ENCODE peak calls at places on chromosomes 5 and 9, in four cellular contexts. One of them, this sample, is unnamed.

GRCh38 chr9:137798142-137798541 is 79.4 kb upstream of the CACNA1B start:
- DNase-seq in NCI-H2081: no peak
- DNase-seq in neural progenitor cell: no peak
- DNase-seq in AG09319: no peak
- DNase-seq in this sample: no peak

GRCh38 chr5:58680503-58680902 is 97.6 kb downstream of the RAB3C start:
- DNase-seq in NCI-H2081: no peak
- DNase-seq in neural progenitor cell: no peak
- DNase-seq in AG09319: no peak
- DNase-seq in this sample: no peak

GRCh38 chr5:24621809-24622208 is 23.0 kb downstream of the CDH10 start:
- DNase-seq in NCI-H2081: peak; percentile 43
- DNase-seq in neural progenitor cell: no peak
- DNase-seq in AG09319: no peak
- DNase-seq in this sample: no peak

GRCh38 chr5:174721522-174722432 is 2.6 kb upstream of the MSX2 start:
- DNase-seq in NCI-H2081: no peak
- DNase-seq in neural progenitor cell: no peak
- DNase-seq in AG09319: no peak
- DNase-seq in this sample: no peak

GRCh38 chr9:124779368-124780059 is 2.6 kb downstream of the OLFML2A start:
- DNase-seq in NCI-H2081: no peak
- DNase-seq in neural progenitor cell: peak; percentile 69
- DNase-seq in AG09319: peak; percentile 85
- DNase-seq in this sample: no peak

GRCh38 chr5:16776611-16777251 is 159.4 kb downstream of the MYO10 start:
- DNase-seq in NCI-H2081: peak; percentile 61
- DNase-seq in neural progenitor cell: peak; percentile 60
- DNase-seq in AG09319: no peak
- DNase-seq in this sample: no peak

GRCh38 chr9:123562844-123563346 is 206.9 kb downstream of the CRB2 start:
- DNase-seq in NCI-H2081: no peak
- DNase-seq in neural progenitor cell: no peak
- DNase-seq in AG09319: peak; percentile 54
- DNase-seq in this sample: peak; percentile 11

GRCh38 chr5:170357853-170358497 is 31.2 kb downstream of the KCNMB1 start:
- DNase-seq in NCI-H2081: no peak
- DNase-seq in neural progenitor cell: no peak
- DNase-seq in AG09319: no peak
- DNase-seq in this sample: no peak

GRCh38 chr9:131116281-131117101 is 8.9 kb upstream of the NUP214 start:
- DNase-seq in NCI-H2081: peak; percentile 46
- DNase-seq in neural progenitor cell: no peak
- DNase-seq in AG09319: no peak
- DNase-seq in this sample: no peak

GRCh38 chr9:116390306-116391228 is 237.0 kb downstream of the PAPPA start:
- DNase-seq in NCI-H2081: no peak
- DNase-seq in neural progenitor cell: no peak
- DNase-seq in AG09319: no peak
- DNase-seq in this sample: no peak

GRCh38 chr5:81428866-81429265 is 34.9 kb upstream of the ACOT12 start:
- DNase-seq in NCI-H2081: no peak
- DNase-seq in neural progenitor cell: no peak
- DNase-seq in AG09319: no peak
- DNase-seq in this sample: no peak

GRCh38 chr9:77019810-77020437 is 469 bp downstream of the FOXB2 start:
- DNase-seq in NCI-H2081: no peak
- DNase-seq in neural progenitor cell: peak; percentile 27
- DNase-seq in AG09319: no peak
- DNase-seq in this sample: no peak

This sample was measured in NK-92 treated with Interleukin-12 subunit alpha and Interleukin-12 subunit beta, amount 100 ng/mL, for 24 hours.